ENCODE peak calls at places on chromosomes 7 and 10, in eight cellular contexts. One of them, this sample, is unnamed.
A peak's percentile ranks its signal among the peaks of the same experiment; 100 is the strongest.

GRCh38 chr7:8254215-8254614 is 7.8 kb downstream of the ICA1 start:
- DNase-seq in A549: no peak
- DNase-seq in activated T-cell treated with anti-CD3 and anti-CD28 coated beads for 4 hours: no peak
- DNase-seq in KBM-7: no peak
- DNase-seq in NCI-H1417: peak; percentile 55
- DNase-seq in endothelial cell: no peak
- DNase-seq in NCI-H1436: no peak
- DNase-seq in HEK293T: no peak
- DNase-seq in this sample: no peak

GRCh38 chr7:131026297-131027003 is 292.4 kb upstream of the KLF14 start:
- DNase-seq in activated T-cell treated with anti-CD3 and anti-CD28 coated beads for 4 hours: no peak
- DNase-seq in NCI-H1417: no peak
- DNase-seq in endothelial cell: no peak
- DNase-seq in A549: no peak
- DNase-seq in KBM-7: peak; percentile 39
- DNase-seq in HEK293T: no peak
- DNase-seq in NCI-H1436: peak; percentile 16
- DNase-seq in this sample: no peak

GRCh38 chr10:116608683-116609594 is 11.8 kb upstream of the PNLIPRP2 start:
- DNase-seq in activated T-cell treated with anti-CD3 and anti-CD28 coated beads for 4 hours: no peak
- DNase-seq in A549: no peak
- DNase-seq in HEK293T: peak; percentile 58
- DNase-seq in NCI-H1436: no peak
- DNase-seq in NCI-H1417: no peak
- DNase-seq in endothelial cell: no peak
- DNase-seq in KBM-7: no peak
- DNase-seq in this sample: no peak

GRCh38 chr10:44978213-44978569 is 418 bp downstream of the DEPP1 start:
- DNase-seq in NCI-H1417: no peak
- DNase-seq in endothelial cell: no peak
- DNase-seq in NCI-H1436: no peak
- DNase-seq in A549: no peak
- DNase-seq in KBM-7: no peak
- DNase-seq in HEK293T: no peak
- DNase-seq in activated T-cell treated with anti-CD3 and anti-CD28 coated beads for 4 hours: no peak
- DNase-seq in this sample: no peak

GRCh38 chr10:97676770-97677581 is 10.1 kb downstream of the AVPI1 start:
- DNase-seq in endothelial cell: no peak
- DNase-seq in KBM-7: peak; percentile 42
- DNase-seq in NCI-H1417: peak; percentile 18
- DNase-seq in HEK293T: peak; percentile 82
- DNase-seq in activated T-cell treated with anti-CD3 and anti-CD28 coated beads for 4 hours: peak; percentile 41
- DNase-seq in A549: peak; percentile 83
- DNase-seq in NCI-H1436: peak; percentile 74
- DNase-seq in this sample: no peak

GRCh38 chr7:157490465-157490912 is 153.7 kb downstream of the DNAJB6 start:
- DNase-seq in A549: peak; percentile 77
- DNase-seq in NCI-H1417: no peak
- DNase-seq in KBM-7: peak; percentile 95
- DNase-seq in HEK293T: no peak
- DNase-seq in activated T-cell treated with anti-CD3 and anti-CD28 coated beads for 4 hours: peak; percentile 29
- DNase-seq in NCI-H1436: no peak
- DNase-seq in endothelial cell: no peak
- DNase-seq in this sample: peak; percentile 25

GRCh38 chr10:52609071-52609470 is 163.5 kb downstream of the MBL2 start:
- DNase-seq in NCI-H1417: peak; percentile 3
- DNase-seq in NCI-H1436: no peak
- DNase-seq in A549: no peak
- DNase-seq in KBM-7: no peak
- DNase-seq in HEK293T: no peak
- DNase-seq in activated T-cell treated with anti-CD3 and anti-CD28 coated beads for 4 hours: no peak
- DNase-seq in endothelial cell: no peak
- DNase-seq in this sample: no peak

GRCh38 chr10:104478380-104478779 is 124.7 kb downstream of the CFAP58 start:
- DNase-seq in KBM-7: no peak
- DNase-seq in endothelial cell: no peak
- DNase-seq in HEK293T: no peak
- DNase-seq in A549: no peak
- DNase-seq in activated T-cell treated with anti-CD3 and anti-CD28 coated beads for 4 hours: no peak
- DNase-seq in NCI-H1436: no peak
- DNase-seq in NCI-H1417: no peak
- DNase-seq in this sample: no peak

GRCh38 chr10:95832216-95833037 is 75.3 kb upstream of the CC2D2B start:
- DNase-seq in HEK293T: no peak
- DNase-seq in NCI-H1417: no peak
- DNase-seq in KBM-7: no peak
- DNase-seq in A549: no peak
- DNase-seq in NCI-H1436: no peak
- DNase-seq in endothelial cell: no peak
- DNase-seq in activated T-cell treated with anti-CD3 and anti-CD28 coated beads for 4 hours: no peak
- DNase-seq in this sample: peak; percentile 99

GRCh38 chr10:126253613-126254002 is 134.7 kb downstream of the ADAM12 start:
- DNase-seq in A549: no peak
- DNase-seq in activated T-cell treated with anti-CD3 and anti-CD28 coated beads for 4 hours: no peak
- DNase-seq in endothelial cell: no peak
- DNase-seq in HEK293T: no peak
- DNase-seq in NCI-H1436: no peak
- DNase-seq in NCI-H1417: no peak
- DNase-seq in KBM-7: no peak
- DNase-seq in this sample: no peak

GRCh38 chr7:19290936-19291335 is 145.7 kb upstream of the FERD3L start:
- DNase-seq in NCI-H1417: no peak
- DNase-seq in A549: no peak
- DNase-seq in HEK293T: no peak
- DNase-seq in activated T-cell treated with anti-CD3 and anti-CD28 coated beads for 4 hours: no peak
- DNase-seq in KBM-7: no peak
- DNase-seq in endothelial cell: no peak
- DNase-seq in NCI-H1436: no peak
- DNase-seq in this sample: no peak

GRCh38 chr7:128112018-128112780 is 81.0 kb upstream of the LRRC4 start:
- DNase-seq in A549: no peak
- DNase-seq in activated T-cell treated with anti-CD3 and anti-CD28 coated beads for 4 hours: no peak
- DNase-seq in NCI-H1436: peak; percentile 62
- DNase-seq in KBM-7: no peak
- DNase-seq in NCI-H1417: peak; percentile 28
- DNase-seq in HEK293T: no peak
- DNase-seq in endothelial cell: no peak
- DNase-seq in this sample: no peak

GRCh38 chr7:18770852-18771251 is 275.3 kb downstream of the HDAC9 start:
- DNase-seq in HEK293T: no peak
- DNase-seq in KBM-7: no peak
- DNase-seq in endothelial cell: no peak
- DNase-seq in activated T-cell treated with anti-CD3 and anti-CD28 coated beads for 4 hours: no peak
- DNase-seq in NCI-H1417: no peak
- DNase-seq in A549: no peak
- DNase-seq in NCI-H1436: no peak
- DNase-seq in this sample: no peak

GRCh38 chr10:43110318-43111071 is 27.8 kb upstream of the CSGALNACT2 start:
- DNase-seq in activated T-cell treated with anti-CD3 and anti-CD28 coated beads for 4 hours: no peak
- DNase-seq in NCI-H1417: no peak
- DNase-seq in HEK293T: no peak
- DNase-seq in A549: no peak
- DNase-seq in endothelial cell: no peak
- DNase-seq in KBM-7: no peak
- DNase-seq in NCI-H1436: no peak
- DNase-seq in this sample: no peak

GRCh38 chr10:103661198-103661950 is 167.9 kb downstream of the NEURL1 start:
- DNase-seq in NCI-H1417: peak; percentile 73
- DNase-seq in A549: no peak
- DNase-seq in HEK293T: peak; percentile 82
- DNase-seq in KBM-7: no peak
- DNase-seq in NCI-H1436: peak; percentile 75
- DNase-seq in endothelial cell: no peak
- DNase-seq in activated T-cell treated with anti-CD3 and anti-CD28 coated beads for 4 hours: no peak
- DNase-seq in this sample: no peak

GRCh38 chr7:137241655-137242054 is 101.9 kb downstream of the PTN start:
- DNase-seq in HEK293T: no peak
- DNase-seq in KBM-7: no peak
- DNase-seq in activated T-cell treated with anti-CD3 and anti-CD28 coated beads for 4 hours: no peak
- DNase-seq in NCI-H1436: no peak
- DNase-seq in A549: no peak
- DNase-seq in NCI-H1417: no peak
- DNase-seq in endothelial cell: no peak
- DNase-seq in this sample: no peak

GRCh38 chr10:42986618-42987017 is 90.3 kb upstream of the RET start:
- DNase-seq in KBM-7: no peak
- DNase-seq in HEK293T: no peak
- DNase-seq in NCI-H1436: no peak
- DNase-seq in NCI-H1417: no peak
- DNase-seq in endothelial cell: no peak
- DNase-seq in A549: no peak
- DNase-seq in activated T-cell treated with anti-CD3 and anti-CD28 coated beads for 4 hours: no peak
- DNase-seq in this sample: no peak

GRCh38 chr7:128155100-128155763 is 85.8 kb upstream of the LEP start:
- DNase-seq in KBM-7: no peak
- DNase-seq in A549: no peak
- DNase-seq in activated T-cell treated with anti-CD3 and anti-CD28 coated beads for 4 hours: no peak
- DNase-seq in NCI-H1436: no peak
- DNase-seq in endothelial cell: no peak
- DNase-seq in NCI-H1417: no peak
- DNase-seq in HEK293T: no peak
- DNase-seq in this sample: no peak

GRCh38 chr7:55063633-55064032 is 44.8 kb downstream of the EGFR start:
- DNase-seq in KBM-7: no peak
- DNase-seq in activated T-cell treated with anti-CD3 and anti-CD28 coated beads for 4 hours: no peak
- DNase-seq in endothelial cell: no peak
- DNase-seq in NCI-H1417: no peak
- DNase-seq in HEK293T: no peak
- DNase-seq in A549: no peak
- DNase-seq in NCI-H1436: no peak
- DNase-seq in this sample: no peak

GRCh38 chr7:128347573-128348147 is 4.0 kb upstream of the RBM28 start:
- DNase-seq in NCI-H1436: peak; percentile 24
- DNase-seq in activated T-cell treated with anti-CD3 and anti-CD28 coated beads for 4 hours: peak; percentile 35
- DNase-seq in endothelial cell: peak; percentile 76
- DNase-seq in KBM-7: peak; percentile 60
- DNase-seq in NCI-H1417: peak; percentile 62
- DNase-seq in A549: peak; percentile 63
- DNase-seq in HEK293T: peak; percentile 63
- DNase-seq in this sample: no peak

GRCh38 chr10:49117366-49117905 is 2.1 kb upstream of the VSTM4 start:
- DNase-seq in NCI-H1436: no peak
- DNase-seq in KBM-7: no peak
- DNase-seq in NCI-H1417: no peak
- DNase-seq in endothelial cell: no peak
- DNase-seq in A549: no peak
- DNase-seq in HEK293T: no peak
- DNase-seq in activated T-cell treated with anti-CD3 and anti-CD28 coated beads for 4 hours: no peak
- DNase-seq in this sample: no peak

GRCh38 chr7:112173214-112173905 is 32.8 kb downstream of the DOCK4 start:
- DNase-seq in endothelial cell: no peak
- DNase-seq in activated T-cell treated with anti-CD3 and anti-CD28 coated beads for 4 hours: no peak
- DNase-seq in NCI-H1417: peak; percentile 57
- DNase-seq in A549: no peak
- DNase-seq in HEK293T: no peak
- DNase-seq in KBM-7: no peak
- DNase-seq in NCI-H1436: peak; percentile 32
- DNase-seq in this sample: no peak

GRCh38 chr10:127756264-127756663 is 19.3 kb downstream of the FOXI2 start:
- DNase-seq in endothelial cell: no peak
- DNase-seq in KBM-7: no peak
- DNase-seq in NCI-H1436: no peak
- DNase-seq in A549: no peak
- DNase-seq in NCI-H1417: no peak
- DNase-seq in activated T-cell treated with anti-CD3 and anti-CD28 coated beads for 4 hours: no peak
- DNase-seq in HEK293T: no peak
- DNase-seq in this sample: no peak

GRCh38 chr7:98213874-98214810 is 2.9 kb downstream of the BHLHA15 start:
- DNase-seq in A549: no peak
- DNase-seq in KBM-7: no peak
- DNase-seq in endothelial cell: no peak
- DNase-seq in HEK293T: no peak
- DNase-seq in NCI-H1436: no peak
- DNase-seq in activated T-cell treated with anti-CD3 and anti-CD28 coated beads for 4 hours: no peak
- DNase-seq in NCI-H1417: no peak
- DNase-seq in this sample: no peak

GRCh38 chr10:113842171-113842570 is 11.7 kb downstream of the DCLRE1A start:
- DNase-seq in NCI-H1436: no peak
- DNase-seq in HEK293T: no peak
- DNase-seq in activated T-cell treated with anti-CD3 and anti-CD28 coated beads for 4 hours: no peak
- DNase-seq in KBM-7: no peak
- DNase-seq in NCI-H1417: no peak
- DNase-seq in endothelial cell: no peak
- DNase-seq in A549: no peak
- DNase-seq in this sample: no peak

GRCh38 chr10:49505589-49505988 is 33.3 kb downstream of the ERCC6 start:
- DNase-seq in endothelial cell: no peak
- DNase-seq in KBM-7: no peak
- DNase-seq in HEK293T: no peak
- DNase-seq in NCI-H1436: no peak
- DNase-seq in A549: no peak
- DNase-seq in NCI-H1417: no peak
- DNase-seq in activated T-cell treated with anti-CD3 and anti-CD28 coated beads for 4 hours: no peak
- DNase-seq in this sample: no peak

GRCh38 chr7:108630002-108630401 is 60.3 kb downstream of the DNAJB9 start:
- DNase-seq in endothelial cell: no peak
- DNase-seq in NCI-H1417: no peak
- DNase-seq in A549: no peak
- DNase-seq in KBM-7: no peak
- DNase-seq in HEK293T: no peak
- DNase-seq in activated T-cell treated with anti-CD3 and anti-CD28 coated beads for 4 hours: no peak
- DNase-seq in NCI-H1436: no peak
- DNase-seq in this sample: no peak

GRCh38 chr10:49646256-49646870 is 32.5 kb downstream of the CHAT start:
- DNase-seq in A549: no peak
- DNase-seq in endothelial cell: no peak
- DNase-seq in NCI-H1436: no peak
- DNase-seq in NCI-H1417: no peak
- DNase-seq in activated T-cell treated with anti-CD3 and anti-CD28 coated beads for 4 hours: no peak
- DNase-seq in HEK293T: no peak
- DNase-seq in KBM-7: no peak
- DNase-seq in this sample: no peak

GRCh38 chr7:44811093-44811492 is 14.6 kb downstream of the PPIA start:
- DNase-seq in HEK293T: no peak
- DNase-seq in NCI-H1436: no peak
- DNase-seq in endothelial cell: no peak
- DNase-seq in activated T-cell treated with anti-CD3 and anti-CD28 coated beads for 4 hours: no peak
- DNase-seq in NCI-H1417: no peak
- DNase-seq in A549: no peak
- DNase-seq in KBM-7: no peak
- DNase-seq in this sample: no peak

GRCh38 chr10:29714096-29714874 is 79.5 kb upstream of the SVIL start:
- DNase-seq in endothelial cell: no peak
- DNase-seq in KBM-7: no peak
- DNase-seq in NCI-H1436: no peak
- DNase-seq in activated T-cell treated with anti-CD3 and anti-CD28 coated beads for 4 hours: no peak
- DNase-seq in A549: peak; percentile 63
- DNase-seq in NCI-H1417: no peak
- DNase-seq in HEK293T: no peak
- DNase-seq in this sample: no peak

GRCh38 chr7:1952781-1953180 is 280.0 kb downstream of the MAD1L1 start:
- DNase-seq in activated T-cell treated with anti-CD3 and anti-CD28 coated beads for 4 hours: no peak
- DNase-seq in KBM-7: no peak
- DNase-seq in endothelial cell: no peak
- DNase-seq in HEK293T: no peak
- DNase-seq in NCI-H1436: no peak
- DNase-seq in A549: no peak
- DNase-seq in NCI-H1417: no peak
- DNase-seq in this sample: no peak

GRCh38 chr10:33064706-33065105 is 106.7 kb upstream of the ITGB1 start:
- DNase-seq in NCI-H1417: no peak
- DNase-seq in A549: no peak
- DNase-seq in endothelial cell: no peak
- DNase-seq in activated T-cell treated with anti-CD3 and anti-CD28 coated beads for 4 hours: no peak
- DNase-seq in NCI-H1436: no peak
- DNase-seq in KBM-7: no peak
- DNase-seq in HEK293T: no peak
- DNase-seq in this sample: no peak

GRCh38 chr7:87318741-87319140 is 26.7 kb upstream of the CROT start:
- DNase-seq in KBM-7: no peak
- DNase-seq in NCI-H1417: peak; percentile 13
- DNase-seq in A549: no peak
- DNase-seq in HEK293T: no peak
- DNase-seq in endothelial cell: no peak
- DNase-seq in NCI-H1436: no peak
- DNase-seq in activated T-cell treated with anti-CD3 and anti-CD28 coated beads for 4 hours: no peak
- DNase-seq in this sample: no peak

GRCh38 chr7:106317971-106318370 is 33.2 kb upstream of the NAMPT start:
- DNase-seq in HEK293T: no peak
- DNase-seq in endothelial cell: no peak
- DNase-seq in NCI-H1436: no peak
- DNase-seq in KBM-7: no peak
- DNase-seq in activated T-cell treated with anti-CD3 and anti-CD28 coated beads for 4 hours: no peak
- DNase-seq in A549: no peak
- DNase-seq in NCI-H1417: no peak
- DNase-seq in this sample: no peak